ENCODE peak calls at places on chromosomes 4 and X, in nine cellular contexts. W, F, G, K, R, M, L, D and T are unnamed samples.

GRCh38 chr4:6909113-6909969 is at the start of gene TBC1D14:
- DNase-seq in W (peak; percentile 92), F (peak; percentile 95), G (peak; percentile 87), K (peak; percentile 86), R (peak; percentile 77), M (peak; percentile 72), L (peak; percentile 57), D (peak; percentile 89), T (peak; percentile 82)

GRCh38 chr4:27123050-27123768 is 262.6 kb downstream of the STIM2 start:
- DNase-seq in W (no peak), F (peak; percentile 41), G (no peak), K (no peak), R (no peak), M (no peak), L (no peak), D (no peak), T (peak; percentile 25)

GRCh38 chr4:150366487-150366999 is 215.4 kb upstream of the MAB21L2 start:
- DNase-seq in W (no peak), F (no peak), G (no peak), K (no peak), R (no peak), M (no peak), L (no peak), D (no peak), T (peak; percentile 12)

GRCh38 chrX:11113731-11114130 is 2.6 kb downstream of the HCCS start:
- DNase-seq in W (no peak), F (peak; percentile 29), G (no peak), K (peak; percentile 42), R (no peak), M (no peak), L (no peak), D (peak; percentile 32), T (peak; percentile 44)

GRCh38 chr4:41799126-41799525 is 50.6 kb upstream of the PHOX2B start:
- DNase-seq in W (no peak), F (no peak), G (no peak), K (no peak), R (no peak), M (no peak), L (no peak), D (no peak), T (no peak)

GRCh38 chr4:128718793-128719192 is 90.7 kb upstream of the JADE1 start:
- DNase-seq in W (no peak), F (peak; percentile 64), G (no peak), K (no peak), R (no peak), M (no peak), L (no peak), D (peak; percentile 45), T (no peak)

GRCh38 chrX:121365572-121366161 is 318.3 kb downstream of the GLUD2 start:
- DNase-seq in W (no peak), F (no peak), G (no peak), K (no peak), R (no peak), M (no peak), L (no peak), D (no peak), T (no peak)

GRCh38 chr4:121154103-121154515 is 10.0 kb downstream of the TNIP3 start:
- DNase-seq in W (no peak), F (no peak), G (peak; percentile 9), K (peak; percentile 44), R (no peak), M (no peak), L (no peak), D (no peak), T (no peak)

GRCh38 chr4:136637071-136637777 is 895.1 kb downstream of the PCDH18 start:
- DNase-seq in W (no peak), F (no peak), G (no peak), K (no peak), R (no peak), M (no peak), L (no peak), D (peak; percentile 12), T (peak; percentile 13)

GRCh38 chr4:174217273-174218126 is 66.0 kb downstream of the FBXO8 start:
- DNase-seq in W (no peak), F (peak; percentile 85), G (peak; percentile 20), K (no peak), R (no peak), M (peak; percentile 15), L (no peak), D (peak; percentile 40), T (no peak)

GRCh38 chrX:28582494-28582893 is 4.8 kb upstream of the IL1RAPL1 start:
- DNase-seq in W (no peak), F (no peak), G (no peak), K (no peak), R (no peak), M (peak; percentile 7), L (no peak), D (no peak), T (no peak)

GRCh38 chrX:110317820-110318663 is at the start of gene AMMECR1:
- DNase-seq in W (peak; percentile 78), F (peak; percentile 91), G (peak; percentile 83), K (peak; percentile 81), R (peak; percentile 62), M (peak; percentile 33), L (peak; percentile 47), D (peak; percentile 80), T (peak; percentile 57)

GRCh38 chrX:38271154-38271716 is 50.6 kb upstream of the SRPX start:
- DNase-seq in W (no peak), F (peak; percentile 28), G (no peak), K (no peak), R (no peak), M (no peak), L (no peak), D (no peak), T (no peak)

GRCh38 chr4:24067781-24068193 is 177.9 kb upstream of the PPARGC1A start:
- DNase-seq in W (peak; percentile 7), F (peak; percentile 86), G (no peak), K (peak; percentile 55), R (no peak), M (no peak), L (peak; percentile 79), D (peak; percentile 66), T (peak; percentile 42)

GRCh38 chrX:46912673-46913491 is 661 bp downstream of the JADE3 start:
- DNase-seq in W (peak; percentile 32), F (peak; percentile 72), G (peak; percentile 19), K (peak; percentile 55), R (no peak), M (no peak), L (no peak), D (peak; percentile 59), T (no peak)

GRCh38 chr4:175947117-175947722 is 118.4 kb upstream of the WDR17 start:
- DNase-seq in W (no peak), F (peak; percentile 62), G (no peak), K (peak; percentile 38), R (no peak), M (peak; percentile 4), L (peak; percentile 27), D (peak; percentile 31), T (peak; percentile 58)